ENCODE peak calls at places on chromosomes 16 and 17, in eight cellular contexts. One of them, this sample, is unnamed.

GRCh38 chr17:2259769-2260536 is 43.6 kb downstream of the SMG6 start:
- DNase-seq in heart right ventricle: no peak
- DNase-seq in left lung: no peak
- DNase-seq in AG04449: no peak
- DNase-seq in left ventricle myocardium inferior: no peak
- DNase-seq in choroid plexus epithelial cell: peak
- DNase-seq in fibroblast of lung: no peak
- DNase-seq in foreskin fibroblast: no peak
- DNase-seq in this sample: peak

GRCh38 chr16:53768593-53768992 is 64.6 kb downstream of the FTO start:
- DNase-seq in heart right ventricle: no peak
- DNase-seq in foreskin fibroblast: peak
- DNase-seq in choroid plexus epithelial cell: peak
- DNase-seq in fibroblast of lung: peak
- DNase-seq in AG04449: peak
- DNase-seq in left ventricle myocardium inferior: no peak
- DNase-seq in left lung: no peak
- DNase-seq in this sample: no peak

GRCh38 chr17:6548578-6549330 is 7.6 kb downstream of the PITPNM3 start:
- DNase-seq in fibroblast of lung: no peak
- DNase-seq in AG04449: no peak
- DNase-seq in foreskin fibroblast: no peak
- DNase-seq in left lung: peak
- DNase-seq in left ventricle myocardium inferior: no peak
- DNase-seq in choroid plexus epithelial cell: no peak
- DNase-seq in heart right ventricle: peak
- DNase-seq in this sample: peak

GRCh38 chr16:67842509-67843342 is 606 bp downstream of the THAP11 start:
- DNase-seq in AG04449: no peak
- DNase-seq in heart right ventricle: peak
- DNase-seq in left ventricle myocardium inferior: peak
- DNase-seq in left lung: peak
- DNase-seq in choroid plexus epithelial cell: peak
- DNase-seq in fibroblast of lung: peak
- DNase-seq in foreskin fibroblast: peak
- DNase-seq in this sample: peak

GRCh38 chr16:23434380-23434779 is 18.6 kb downstream of the COG7 start:
- DNase-seq in left ventricle myocardium inferior: no peak
- DNase-seq in fibroblast of lung: peak
- DNase-seq in foreskin fibroblast: peak
- DNase-seq in AG04449: no peak
- DNase-seq in choroid plexus epithelial cell: peak
- DNase-seq in heart right ventricle: peak
- DNase-seq in left lung: no peak
- DNase-seq in this sample: peak

GRCh38 chr16:87540072-87540976 is 47.5 kb upstream of the ZCCHC14 start:
- DNase-seq in fibroblast of lung: no peak
- DNase-seq in left lung: no peak
- DNase-seq in choroid plexus epithelial cell: peak
- DNase-seq in heart right ventricle: no peak
- DNase-seq in left ventricle myocardium inferior: no peak
- DNase-seq in AG04449: no peak
- DNase-seq in foreskin fibroblast: no peak
- DNase-seq in this sample: no peak

GRCh38 chr17:7141824-7142223 is 27.2 kb upstream of the ASGR2 start:
- DNase-seq in choroid plexus epithelial cell: no peak
- DNase-seq in left ventricle myocardium inferior: no peak
- DNase-seq in fibroblast of lung: no peak
- DNase-seq in foreskin fibroblast: no peak
- DNase-seq in heart right ventricle: no peak
- DNase-seq in AG04449: no peak
- DNase-seq in left lung: no peak
- DNase-seq in this sample: no peak

GRCh38 chr17:79012563-79013134 is 3.1 kb upstream of the CANT1 start:
- DNase-seq in left lung: no peak
- DNase-seq in foreskin fibroblast: no peak
- DNase-seq in left ventricle myocardium inferior: no peak
- DNase-seq in AG04449: no peak
- DNase-seq in choroid plexus epithelial cell: no peak
- DNase-seq in fibroblast of lung: no peak
- DNase-seq in heart right ventricle: no peak
- DNase-seq in this sample: no peak

GRCh38 chr17:2227025-2227699 is 76.4 kb downstream of the SMG6 start:
- DNase-seq in fibroblast of lung: no peak
- DNase-seq in foreskin fibroblast: no peak
- DNase-seq in choroid plexus epithelial cell: no peak
- DNase-seq in left lung: no peak
- DNase-seq in AG04449: no peak
- DNase-seq in left ventricle myocardium inferior: no peak
- DNase-seq in heart right ventricle: no peak
- DNase-seq in this sample: no peak

GRCh38 chr16:2151188-2152091 is 3.0 kb downstream of the RAB26 start:
- DNase-seq in foreskin fibroblast: no peak
- DNase-seq in left ventricle myocardium inferior: no peak
- DNase-seq in left lung: no peak
- DNase-seq in fibroblast of lung: no peak
- DNase-seq in heart right ventricle: no peak
- DNase-seq in choroid plexus epithelial cell: no peak
- DNase-seq in AG04449: no peak
- DNase-seq in this sample: no peak

GRCh38 chr16:86029131-86029741 is 130.3 kb downstream of the IRF8 start:
- DNase-seq in foreskin fibroblast: no peak
- DNase-seq in left lung: no peak
- DNase-seq in choroid plexus epithelial cell: peak
- DNase-seq in heart right ventricle: peak
- DNase-seq in fibroblast of lung: peak
- DNase-seq in AG04449: peak
- DNase-seq in left ventricle myocardium inferior: peak
- DNase-seq in this sample: no peak

GRCh38 chr17:29019475-29020181 is 13.8 kb upstream of the SEZ6 start:
- DNase-seq in foreskin fibroblast: no peak
- DNase-seq in left lung: peak
- DNase-seq in left ventricle myocardium inferior: no peak
- DNase-seq in heart right ventricle: no peak
- DNase-seq in fibroblast of lung: no peak
- DNase-seq in choroid plexus epithelial cell: no peak
- DNase-seq in AG04449: no peak
- DNase-seq in this sample: no peak

GRCh38 chr16:19418200-19418599 is 517 bp downstream of the TMC5 start:
- DNase-seq in left ventricle myocardium inferior: no peak
- DNase-seq in foreskin fibroblast: no peak
- DNase-seq in left lung: no peak
- DNase-seq in heart right ventricle: no peak
- DNase-seq in fibroblast of lung: no peak
- DNase-seq in AG04449: no peak
- DNase-seq in choroid plexus epithelial cell: no peak
- DNase-seq in this sample: no peak

GRCh38 chr16:18836702-18837101 is 35.4 kb upstream of the ARL6IP1 start:
- DNase-seq in heart right ventricle: no peak
- DNase-seq in left ventricle myocardium inferior: no peak
- DNase-seq in AG04449: no peak
- DNase-seq in left lung: no peak
- DNase-seq in choroid plexus epithelial cell: no peak
- DNase-seq in fibroblast of lung: no peak
- DNase-seq in foreskin fibroblast: no peak
- DNase-seq in this sample: no peak

GRCh38 chr16:52863000-52863399 is 189.7 kb downstream of the CHD9NB start:
- DNase-seq in left ventricle myocardium inferior: no peak
- DNase-seq in heart right ventricle: no peak
- DNase-seq in foreskin fibroblast: no peak
- DNase-seq in fibroblast of lung: no peak
- DNase-seq in choroid plexus epithelial cell: no peak
- DNase-seq in AG04449: no peak
- DNase-seq in left lung: no peak
- DNase-seq in this sample: no peak

GRCh38 chr17:38918916-38919315 is 6.5 kb upstream of the LASP1NB start:
- DNase-seq in choroid plexus epithelial cell: no peak
- DNase-seq in AG04449: no peak
- DNase-seq in left lung: no peak
- DNase-seq in foreskin fibroblast: no peak
- DNase-seq in left ventricle myocardium inferior: no peak
- DNase-seq in fibroblast of lung: no peak
- DNase-seq in heart right ventricle: no peak
- DNase-seq in this sample: no peak

GRCh38 chr17:38916771-38917170 is 8.6 kb upstream of the LASP1NB start:
- DNase-seq in AG04449: no peak
- DNase-seq in foreskin fibroblast: no peak
- DNase-seq in left ventricle myocardium inferior: no peak
- DNase-seq in fibroblast of lung: no peak
- DNase-seq in left lung: no peak
- DNase-seq in heart right ventricle: no peak
- DNase-seq in choroid plexus epithelial cell: no peak
- DNase-seq in this sample: no peak

GRCh38 chr17:38919316-38920078 is 5.9 kb upstream of the LASP1NB start:
- DNase-seq in foreskin fibroblast: no peak
- DNase-seq in fibroblast of lung: no peak
- DNase-seq in choroid plexus epithelial cell: no peak
- DNase-seq in left lung: no peak
- DNase-seq in left ventricle myocardium inferior: no peak
- DNase-seq in AG04449: no peak
- DNase-seq in heart right ventricle: no peak
- DNase-seq in this sample: no peak

GRCh38 chr17:38917259-38917658 is 8.2 kb upstream of the LASP1NB start:
- DNase-seq in AG04449: no peak
- DNase-seq in fibroblast of lung: no peak
- DNase-seq in left lung: no peak
- DNase-seq in foreskin fibroblast: no peak
- DNase-seq in choroid plexus epithelial cell: no peak
- DNase-seq in heart right ventricle: no peak
- DNase-seq in left ventricle myocardium inferior: no peak
- DNase-seq in this sample: no peak

DNA sequence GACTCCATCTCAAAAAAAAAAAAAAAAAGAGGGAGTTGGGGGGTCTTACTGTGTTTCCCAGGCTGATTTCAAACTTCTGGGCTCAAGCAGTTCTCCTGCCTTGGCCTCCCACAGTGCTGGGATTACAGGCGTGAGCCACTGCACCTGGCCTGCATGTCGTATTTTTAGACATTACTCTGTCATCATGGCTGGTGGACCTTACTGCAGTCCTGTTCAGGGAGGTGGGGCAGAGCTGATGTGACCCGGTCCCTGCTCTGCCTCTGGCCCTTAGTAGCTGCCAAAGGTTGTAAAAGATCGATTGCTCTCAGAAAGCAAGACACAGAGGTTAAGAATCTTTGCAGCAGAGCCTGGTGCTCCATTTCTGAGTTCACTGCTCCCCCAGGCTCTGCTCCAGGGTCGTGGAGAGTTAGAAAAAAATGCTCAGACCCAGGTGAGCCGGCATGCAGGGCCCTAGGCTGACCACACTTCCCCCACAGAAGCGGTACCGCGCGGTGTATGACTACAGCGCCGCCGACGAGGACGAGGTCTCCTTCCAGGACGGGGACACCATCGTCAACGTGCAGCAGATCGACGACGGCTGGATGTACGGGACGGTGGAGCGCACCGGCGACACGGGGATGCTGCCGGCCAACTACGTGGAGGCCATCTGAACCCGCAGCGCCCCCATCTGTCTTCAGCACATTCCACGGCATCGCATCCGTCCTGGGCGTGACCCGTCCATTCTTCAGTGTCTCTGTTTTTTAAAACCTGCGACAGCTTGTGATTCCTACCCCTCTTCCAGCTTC is 7.1 kb upstream of the LASP1NB start:
- DNase-seq in heart right ventricle: no peak
- DNase-seq in fibroblast of lung: no peak
- DNase-seq in AG04449: no peak
- DNase-seq in left lung: no peak
- DNase-seq in choroid plexus epithelial cell: no peak
- DNase-seq in left ventricle myocardium inferior: no peak
- DNase-seq in foreskin fibroblast: no peak
- DNase-seq in this sample: no peak
- TF ChIP-seq CTCF in heart right ventricle: no peak
- TF ChIP-seq CTCF in fibroblast of lung: no peak
- TF ChIP-seq CTCF in AG04449: no peak
- TF ChIP-seq CTCF in left lung: no peak
- TF ChIP-seq CTCF in choroid plexus epithelial cell: peak
- TF ChIP-seq CTCF in left ventricle myocardium inferior: no peak
- TF ChIP-seq CTCF in foreskin fibroblast: no peak
- TF ChIP-seq CTCF in this sample: no peak

GRCh38 chr16:27639588-27640276 is 89.8 kb downstream of the KATNIP start:
- DNase-seq in heart right ventricle: peak
- DNase-seq in choroid plexus epithelial cell: peak
- DNase-seq in left lung: no peak
- DNase-seq in foreskin fibroblast: peak
- DNase-seq in AG04449: peak
- DNase-seq in fibroblast of lung: peak
- DNase-seq in left ventricle myocardium inferior: no peak
- DNase-seq in this sample: peak
- TF ChIP-seq CTCF in heart right ventricle: peak
- TF ChIP-seq CTCF in choroid plexus epithelial cell: peak
- TF ChIP-seq CTCF in left lung: no peak
- TF ChIP-seq CTCF in foreskin fibroblast: peak
- TF ChIP-seq CTCF in AG04449: peak
- TF ChIP-seq CTCF in fibroblast of lung: peak
- TF ChIP-seq CTCF in left ventricle myocardium inferior: peak
- TF ChIP-seq CTCF in this sample: peak

GRCh38 chr17:40178021-40178601 is 841 bp downstream of the RAPGEFL1 start:
- DNase-seq in choroid plexus epithelial cell: no peak
- DNase-seq in heart right ventricle: no peak
- DNase-seq in AG04449: no peak
- DNase-seq in left ventricle myocardium inferior: no peak
- DNase-seq in fibroblast of lung: no peak
- DNase-seq in foreskin fibroblast: no peak
- DNase-seq in left lung: no peak
- DNase-seq in this sample: no peak
- TF ChIP-seq CTCF in choroid plexus epithelial cell: peak
- TF ChIP-seq CTCF in heart right ventricle: no peak
- TF ChIP-seq CTCF in AG04449: no peak
- TF ChIP-seq CTCF in left ventricle myocardium inferior: no peak
- TF ChIP-seq CTCF in fibroblast of lung: no peak
- TF ChIP-seq CTCF in foreskin fibroblast: no peak
- TF ChIP-seq CTCF in left lung: no peak
- TF ChIP-seq CTCF in this sample: no peak

DNA sequence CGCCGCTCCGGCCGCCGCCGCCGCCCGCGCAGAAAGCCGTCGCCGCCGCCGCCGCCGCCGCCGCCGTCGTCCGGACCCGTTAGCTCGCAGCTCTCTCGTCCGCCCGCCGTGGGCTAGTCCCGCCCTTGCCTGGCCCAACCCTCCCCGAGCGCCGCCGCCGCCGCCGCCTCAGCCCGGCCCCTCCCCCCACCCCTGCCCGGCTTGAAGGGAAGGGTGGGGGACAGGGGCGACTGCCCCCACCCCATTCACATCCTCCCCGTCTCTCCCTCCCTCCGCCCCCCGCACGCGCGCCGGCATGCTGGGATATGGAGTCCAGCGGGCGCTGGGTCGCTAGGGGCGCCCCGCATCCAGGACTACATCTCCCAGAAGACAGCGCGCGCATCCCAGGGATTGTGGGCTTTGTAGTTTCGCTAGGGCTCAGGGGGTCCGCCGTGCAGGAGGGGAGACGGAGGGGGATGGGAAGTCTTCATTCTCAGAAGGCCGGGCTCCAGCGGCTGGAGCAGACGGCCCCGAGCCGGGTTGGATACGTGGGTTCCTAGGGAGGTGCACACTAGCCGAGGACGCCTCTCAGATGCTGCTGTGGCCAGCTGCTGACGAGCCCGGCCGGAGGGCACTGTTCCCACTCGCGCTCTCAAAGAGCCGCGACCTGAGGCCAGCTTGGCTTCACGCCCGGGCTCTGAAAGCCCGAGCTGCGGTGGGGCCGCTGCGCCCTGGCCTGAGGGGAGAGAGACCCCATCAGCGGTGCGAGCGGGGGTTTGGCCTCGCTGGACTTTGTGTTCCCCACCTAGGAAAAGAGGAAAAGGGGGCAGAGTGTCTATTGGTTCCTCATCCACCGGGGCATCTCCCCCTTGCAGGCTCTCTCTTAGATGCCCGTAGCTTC is at the start of gene ST3GAL2:
- DNase-seq in foreskin fibroblast: peak
- DNase-seq in heart right ventricle: peak
- DNase-seq in left ventricle myocardium inferior: peak
- DNase-seq in AG04449: no peak
- DNase-seq in choroid plexus epithelial cell: peak
- DNase-seq in fibroblast of lung: peak
- DNase-seq in left lung: peak
- DNase-seq in this sample: peak
- TF ChIP-seq CTCF in foreskin fibroblast: no peak
- TF ChIP-seq CTCF in heart right ventricle: no peak
- TF ChIP-seq CTCF in left ventricle myocardium inferior: no peak
- TF ChIP-seq CTCF in AG04449: peak
- TF ChIP-seq CTCF in choroid plexus epithelial cell: no peak
- TF ChIP-seq CTCF in fibroblast of lung: no peak
- TF ChIP-seq CTCF in left lung: no peak
- TF ChIP-seq CTCF in this sample: no peak